ENCODE peak calls at places on chromosomes 11 and 22, in six cellular contexts. C is mesenchymal stem cell, O is neuronal stem cell, Q is IMR-90, H is trophoblast cell, U is mesendoderm. J is an unnamed sample.

GRCh38 chr11:6943131-6943530 is 16.9 kb downstream of the ZNF215 start:
- DNase-seq in C (no peak), O (no peak), Q (peak; percentile 59), H (no peak), U (no peak), J (no peak)

GRCh38 chr11:102382384-102382783 is 35.4 kb downstream of the BIRC2 start:
- DNase-seq in C (no peak), O (no peak), Q (peak; percentile 19), H (no peak), U (no peak), J (no peak)

GRCh38 chr11:34792814-34793241 is 123.4 kb downstream of the APIP start:
- DNase-seq in C (no peak), O (no peak), Q (no peak), H (no peak), U (no peak), J (no peak)

GRCh38 chr22:30005213-30005857 is 74.9 kb upstream of the HORMAD2 start:
- DNase-seq in C (peak; percentile 74), O (peak; percentile 74), Q (peak; percentile 68), H (peak; percentile 81), U (peak; percentile 72), J (peak; percentile 90)

GRCh38 chr11:60485987-60486386 is 6.6 kb upstream of the MS4A12 start:
- DNase-seq in C (peak; percentile 3), O (peak; percentile 9), Q (no peak), H (peak; percentile 64), U (peak; percentile 78), J (peak; percentile 54)

GRCh38 chr11:12026331-12027211 is 18.1 kb upstream of the DKK3 start:
- DNase-seq in C (no peak), O (no peak), Q (no peak), H (no peak), U (no peak), J (no peak)

GRCh38 chr11:1150095-1150494 is 7.7 kb upstream of the MUC5AC start:
- DNase-seq in C (no peak), O (no peak), Q (no peak), H (no peak), U (no peak), J (no peak)

GRCh38 chr11:60918251-60918940 is 4.4 kb downstream of the TMEM109 start:
- DNase-seq in C (no peak), O (no peak), Q (no peak), H (no peak), U (peak; percentile 89), J (no peak)

GRCh38 chr22:50304528-50305392 is 2.7 kb downstream of the PLXNB2 start:
- DNase-seq in C (no peak), O (no peak), Q (no peak), H (peak; percentile 44), U (no peak), J (no peak)

GRCh38 chr11:78349614-78350013 is 68.0 kb downstream of the GAB2 start:
- DNase-seq in C (no peak), O (no peak), Q (peak; percentile 31), H (no peak), U (no peak), J (no peak)

GRCh38 chr22:41256898-41257260 is 16.1 kb upstream of the CHADL start:
- DNase-seq in C (peak; percentile 33), O (no peak), Q (peak; percentile 27), H (no peak), U (peak; percentile 50), J (no peak)

GRCh38 chr22:25068701-25069100 is 116.2 kb downstream of the KIAA1671 start:
- DNase-seq in C (no peak), O (no peak), Q (no peak), H (no peak), U (no peak), J (no peak)

GRCh38 chr22:23032681-23033080 is 37.6 kb upstream of the GNAZ start:
- DNase-seq in C (no peak), O (no peak), Q (no peak), H (peak; percentile 81), U (no peak), J (no peak)

GRCh38 chr11:2910401-2910955 is 18.7 kb downstream of the PHLDA2 start:
- DNase-seq in C (no peak), O (no peak), Q (no peak), H (no peak), U (no peak), J (no peak)

GRCh38 chr22:32237021-32237420 is 18.1 kb downstream of the SLC5A4 start:
- DNase-seq in C (no peak), O (no peak), Q (no peak), H (no peak), U (peak; percentile 9), J (no peak)

GRCh38 chr22:42997577-42997976 is 17.4 kb downstream of the PACSIN2 start:
- DNase-seq in C (peak; percentile 49), O (no peak), Q (no peak), H (no peak), U (no peak), J (no peak)

GRCh38 chr11:108223449-108224149 is 732 bp downstream of the ATM start:
- DNase-seq in C (no peak), O (no peak), Q (peak; percentile 22), H (peak; percentile 5), U (peak; percentile 91), J (no peak)

GRCh38 chr11:108220721-108221346 is 1.6 kb downstream of the NPAT start:
- DNase-seq in C (peak; percentile 30), O (no peak), Q (no peak), H (peak; percentile 43), U (peak; percentile 29), J (no peak)

GRCh38 chr11:108221401-108221800 is 1.0 kb downstream of the NPAT start:
- DNase-seq in C (peak; percentile 48), O (no peak), Q (peak; percentile 45), H (peak; percentile 26), U (no peak), J (no peak)

GRCh38 chr11:108224366-108224765 is 1.5 kb downstream of the ATM start:
- DNase-seq in C (no peak), O (no peak), Q (no peak), H (no peak), U (no peak), J (no peak)

DNA sequence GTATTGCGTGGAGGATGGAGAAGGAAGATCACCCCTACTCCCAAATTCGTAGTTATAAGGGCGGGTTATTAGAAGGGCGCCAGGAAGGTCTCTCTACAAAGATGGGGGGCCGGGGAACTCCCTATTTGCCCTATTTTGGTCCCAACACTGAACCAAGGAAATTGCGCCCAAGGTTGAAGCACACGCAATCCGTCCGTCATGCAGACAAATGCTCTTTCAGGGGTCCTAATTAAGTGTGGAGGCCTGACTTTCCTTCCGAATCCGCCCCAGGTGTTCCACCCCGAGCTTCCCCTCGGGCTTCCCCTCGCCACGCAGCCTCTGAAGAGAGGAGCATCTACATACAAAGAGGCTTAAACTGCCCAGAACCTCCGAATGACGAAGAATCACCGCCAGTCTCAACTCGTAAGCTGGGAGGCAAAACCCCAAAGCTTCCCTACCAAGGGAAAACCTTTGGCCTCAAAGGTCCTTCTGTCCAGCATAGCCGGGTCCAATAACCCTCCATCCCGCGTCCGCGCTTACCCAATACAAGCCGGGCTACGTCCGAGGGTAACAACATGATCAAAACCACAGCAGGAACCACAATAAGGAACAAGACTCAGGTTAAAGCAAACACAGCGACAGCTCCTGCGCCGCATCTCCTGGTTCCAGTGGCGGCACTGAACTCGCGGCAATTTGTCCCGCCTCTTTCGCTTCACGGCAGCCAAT is at the start of gene NPAT:
- DNase-seq in C (no peak), O (no peak), Q (no peak), H (no peak), U (no peak), J (no peak)
- H3K23ac ChIP-seq in C (peak within 1 kb of the TSS; percentile 92), O (peak within 1 kb of the TSS; percentile 94), Q (peak within 1 kb of the TSS; percentile 95), H (no peak within 1 kb of the TSS), U (peak within 1 kb of the TSS; percentile 1), J (peak within 1 kb of the TSS; percentile 5)

DNA sequence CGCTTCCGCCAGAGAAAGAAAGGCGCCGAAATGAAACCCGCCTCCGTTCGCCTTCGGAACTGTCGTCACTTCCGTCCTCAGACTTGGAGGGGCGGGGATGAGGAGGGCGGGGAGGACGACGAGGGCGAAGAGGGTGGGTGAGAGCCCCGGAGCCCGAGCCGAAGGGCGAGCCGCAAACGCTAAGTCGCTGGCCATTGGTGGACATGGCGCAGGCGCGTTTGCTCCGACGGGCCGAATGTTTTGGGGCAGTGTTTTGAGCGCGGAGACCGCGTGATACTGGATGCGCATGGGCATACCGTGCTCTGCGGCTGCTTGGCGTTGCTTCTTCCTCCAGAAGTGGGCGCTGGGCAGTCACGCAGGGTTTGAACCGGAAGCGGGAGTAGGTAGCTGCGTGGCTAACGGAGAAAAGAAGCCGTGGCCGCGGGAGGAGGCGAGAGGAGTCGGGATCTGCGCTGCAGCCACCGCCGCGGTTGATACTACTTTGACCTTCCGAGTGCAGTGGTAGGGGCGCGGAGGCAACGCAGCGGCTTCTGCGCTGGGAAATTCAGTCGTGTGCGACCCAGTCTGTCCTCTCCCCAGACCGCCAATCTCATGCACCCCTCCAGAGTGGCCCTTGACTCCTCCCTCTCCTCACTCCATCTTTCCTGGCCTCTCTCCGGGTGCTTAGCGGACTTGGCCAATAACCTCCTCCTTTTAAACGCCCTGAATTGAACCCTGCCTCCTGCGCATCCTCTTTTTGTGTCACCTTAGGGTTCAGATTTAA is at the start of gene ATM:
- DNase-seq in C (peak; percentile 99), O (peak; percentile 99), Q (peak; percentile 99), H (peak; percentile 100), U (peak; percentile 99), J (peak; percentile 98)
- H3K23ac ChIP-seq in C (peak within 1 kb of the TSS; percentile 92), O (peak within 1 kb of the TSS; percentile 94), Q (peak within 1 kb of the TSS; percentile 95), H (no peak within 1 kb of the TSS), U (peak within 1 kb of the TSS; percentile 1), J (peak within 1 kb of the TSS; percentile 5)

GRCh38 chr22:33851240-33851639 is 69.0 kb downstream of the LARGE1 start:
- DNase-seq in C (peak; percentile 68), O (no peak), Q (peak; percentile 44), H (no peak), U (no peak), J (no peak)
- H3K23ac ChIP-seq in C (no peak overlapping the region), O (no peak overlapping the region), Q (peak overlapping the region; percentile 86), H (no peak overlapping the region), U (no peak overlapping the region), J (no peak overlapping the region)

DNA sequence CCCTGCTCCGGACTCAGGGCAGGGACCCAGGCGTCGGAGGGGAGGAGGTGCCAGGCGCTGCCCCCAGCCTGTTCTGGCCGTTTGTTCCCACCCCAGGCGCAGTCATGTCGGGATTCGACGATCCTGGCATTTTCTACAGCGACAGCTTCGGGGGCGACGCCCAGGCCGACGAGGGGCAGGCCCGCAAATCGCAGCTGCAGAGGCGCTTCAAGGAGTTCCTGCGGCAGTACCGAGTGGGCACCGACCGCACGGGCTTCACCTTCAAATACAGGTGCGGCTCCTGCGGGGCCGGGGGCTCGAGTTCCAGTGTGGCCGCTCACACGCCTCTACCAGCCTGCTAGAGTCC is 368 bp downstream of the MCM5 start:
- DNase-seq in C (no peak), O (no peak), Q (no peak), H (no peak), U (peak; percentile 39), J (no peak)
- H3K23ac ChIP-seq in C (peak overlapping the region; percentile 59), O (peak overlapping the region; percentile 85), Q (no peak overlapping the region), H (no peak overlapping the region), U (peak overlapping the region; percentile 80), J (no peak overlapping the region)